ENCODE peak calls at places on chromosomes 4 and X, in eight cellular contexts. L is ovary, D is tibial artery, U is fibroblast of lung, F is cardiac muscle cell, H is hepatocyte, S is SK-N-SH, T is prostate gland. B is an unnamed sample.

GRCh38 chr4:182062936-182063335 is 180.3 kb upstream of the TENM3 start:
- DNase-seq in H (peak; percentile 11), T (no peak), U (peak; percentile 95), D (no peak), F (peak; percentile 59), L (no peak), S (no peak), B (no peak)

GRCh38 chr4:158678767-158679166 is 6.7 kb downstream of the ETFDH start:
- DNase-seq in S (no peak), L (no peak), D (no peak), H (no peak), U (no peak), T (no peak), F (no peak), B (no peak)

GRCh38 chr4:6008766-6009385 is 9.4 kb downstream of the C4orf50 start:
- DNase-seq in H (no peak), L (no peak), T (no peak), U (no peak), F (no peak), D (no peak), S (no peak), B (peak; percentile 24)

GRCh38 chrX:10243056-10243455 is 86.3 kb downstream of the CLCN4 start:
- DNase-seq in T (no peak), F (no peak), S (no peak), D (no peak), L (no peak), H (no peak), U (no peak), B (no peak)

GRCh38 chr4:123116412-123116811 is 194.0 kb upstream of the NUDT6 start:
- DNase-seq in U (no peak), D (no peak), T (no peak), H (no peak), F (peak; percentile 53), L (no peak), S (peak; percentile 32), B (no peak)

GRCh38 chrX:39821011-39821708 is 276.6 kb downstream of the BCOR start:
- DNase-seq in D (no peak), L (peak; percentile 67), T (no peak), H (peak; percentile 73), F (peak; percentile 44), U (peak; percentile 42), S (peak; percentile 86), B (no peak)

GRCh38 chr4:37909690-37910486 is 19.0 kb downstream of the TBC1D1 start:
- DNase-seq in F (no peak), D (no peak), S (no peak), L (no peak), H (no peak), T (no peak), U (no peak), B (no peak)

GRCh38 chrX:12771445-12772069 is 19.7 kb upstream of the PRPS2 start:
- DNase-seq in H (peak; percentile 79), T (peak; percentile 7), S (peak; percentile 25), U (peak; percentile 19), F (peak; percentile 65), D (no peak), L (no peak), B (peak; percentile 55)

GRCh38 chr4:147582386-147583077 is 34.7 kb upstream of the TMEM184C start:
- DNase-seq in D (no peak), T (no peak), H (no peak), S (no peak), U (peak; percentile 80), F (no peak), L (no peak), B (no peak)

GRCh38 chr4:96455045-96455720 is 615.3 kb downstream of the PDHA2 start:
- DNase-seq in U (no peak), H (no peak), S (peak; percentile 1), D (no peak), F (no peak), L (no peak), T (no peak), B (no peak)
- TF ChIP-seq CTCF in U (no peak), H (no peak), S (no peak), D (no peak), F (no peak), L (no peak), T (no peak), B (no peak)

GRCh38 chr4:165382640-165383039 is 3.8 kb downstream of the CPE start:
- DNase-seq in F (no peak), H (no peak), L (no peak), S (no peak), D (no peak), U (no peak), T (no peak), B (no peak)

GRCh38 chr4:165385124-165385523 is 6.3 kb downstream of the CPE start:
- DNase-seq in S (no peak), D (no peak), T (no peak), F (no peak), H (no peak), U (no peak), L (no peak), B (no peak)

GRCh38 chr4:165384186-165384585 is 5.4 kb downstream of the CPE start:
- DNase-seq in T (no peak), F (no peak), H (no peak), S (no peak), D (no peak), U (no peak), L (no peak), B (no peak)

GRCh38 chr4:165383757-165384156 is 4.9 kb downstream of the CPE start:
- DNase-seq in D (no peak), S (no peak), T (peak; percentile 52), H (no peak), U (peak; percentile 60), F (no peak), L (no peak), B (no peak)

GRCh38 chr4:165384608-165385007 is 5.8 kb downstream of the CPE start:
- DNase-seq in H (peak; percentile 60), T (no peak), D (no peak), L (no peak), S (peak; percentile 66), U (peak; percentile 56), F (peak; percentile 51), B (no peak)
- H3K9me3 ChIP-seq in H (no peaks in the 10 kb centered on the region), T (no peaks in the 10 kb centered on the region), D (no peaks in the 10 kb centered on the region), L (no peaks in the 10 kb centered on the region), S (no peaks in the 10 kb centered on the region), U (no peaks in the 10 kb centered on the region), F (no peaks in the 10 kb centered on the region), B (no peaks in the 10 kb centered on the region)

GRCh38 chr4:11730545-11730944 is 301.9 kb upstream of the HS3ST1 start:
- DNase-seq in S (no peak), L (no peak), T (no peak), F (no peak), D (no peak), U (no peak), H (no peak), B (no peak)
- H3K27ac ChIP-seq in S (no peak overlapping the region), L (no peak overlapping the region), T (no peak overlapping the region), F (no peak overlapping the region), D (no peak overlapping the region), U (no peak overlapping the region), H (peak overlapping the region; percentile 77), B (no peak overlapping the region)

DNA sequence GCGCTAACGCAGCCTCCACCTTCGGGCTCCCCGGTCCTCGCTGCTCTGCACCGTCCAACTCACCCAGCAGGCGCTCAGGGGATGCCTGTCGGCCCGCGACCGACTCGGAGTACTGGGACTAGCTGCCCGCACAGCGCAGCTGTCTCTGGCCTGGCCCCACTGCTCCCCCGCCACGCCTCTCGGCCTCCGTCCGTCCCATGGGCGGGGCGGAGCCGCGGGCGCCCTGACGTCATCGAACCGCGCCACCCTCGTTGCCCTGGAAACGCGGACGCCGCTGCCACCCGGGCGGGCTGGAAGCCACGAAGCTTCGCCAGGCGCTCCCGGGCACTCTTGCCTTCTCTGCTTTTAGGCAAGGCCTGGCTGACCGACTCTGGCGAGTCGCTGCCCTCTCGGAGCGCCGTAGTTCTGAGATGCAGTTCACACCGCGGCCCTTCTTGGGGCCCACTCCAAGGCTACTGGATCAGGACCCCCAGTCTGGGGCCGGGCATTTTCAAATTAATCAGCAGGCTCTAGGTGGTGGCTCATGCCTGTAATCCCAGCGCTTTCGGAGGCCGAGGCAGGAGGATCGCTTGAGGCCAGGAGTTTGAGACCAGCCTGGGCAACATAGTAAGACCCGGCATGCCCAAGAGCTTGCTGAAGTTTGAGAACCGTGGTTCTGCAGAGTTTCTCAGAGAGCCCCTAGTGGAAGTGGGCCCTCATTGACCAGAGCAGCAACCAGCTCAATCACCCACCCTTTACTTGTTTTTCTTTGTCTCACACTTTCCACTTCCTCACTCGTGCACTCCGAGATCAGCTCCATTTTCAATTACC is 12.0 kb downstream of the ACOX3 start:
- DNase-seq in L (peak; percentile 95), F (peak; percentile 92), S (peak; percentile 99), D (peak; percentile 94), T (peak; percentile 81), U (peak; percentile 76), H (peak; percentile 96), B (peak; percentile 88)
- TF ChIP-seq CTCF in L (peak; percentile 37), F (peak; percentile 58), S (peak; percentile 61), D (no peak), T (peak; percentile 26), U (peak; percentile 70), H (peak; percentile 39), B (peak; percentile 25)

GRCh38 chr4:40888916-40889315 is 139.2 kb downstream of the NSUN7 start:
- DNase-seq in L (no peak), F (no peak), H (no peak), T (no peak), S (no peak), U (no peak), D (no peak), B (no peak)

GRCh38 chr4:40887690-40888089 is 137.9 kb downstream of the NSUN7 start:
- DNase-seq in D (no peak), H (no peak), T (no peak), U (peak; percentile 89), L (no peak), S (no peak), F (peak; percentile 89), B (no peak)

GRCh38 chr4:40886931-40887330 is 137.2 kb downstream of the NSUN7 start:
- DNase-seq in H (no peak), T (no peak), U (peak; percentile 81), L (no peak), F (peak; percentile 15), D (no peak), S (no peak), B (no peak)

GRCh38 chr4:40890199-40890598 is 140.4 kb downstream of the NSUN7 start:
- DNase-seq in T (no peak), H (no peak), S (no peak), L (no peak), F (no peak), D (no peak), U (no peak), B (no peak)

GRCh38 chr4:40890764-40891163 is 141.0 kb downstream of the NSUN7 start:
- DNase-seq in L (no peak), T (no peak), D (no peak), S (no peak), U (no peak), F (no peak), H (no peak), B (no peak)
- H3K9me3 ChIP-seq in L (no peaks in the 10 kb centered on the region), T (no peaks in the 10 kb centered on the region), D (no peaks in the 10 kb centered on the region), S (no peaks in the 10 kb centered on the region), U (no peaks in the 10 kb centered on the region), F (no peaks in the 10 kb centered on the region), H (no peaks in the 10 kb centered on the region), B (no peaks in the 10 kb centered on the region)